ENCODE peak calls at places on chromosomes 3 and 15, in eight cellular contexts. One of them, this sample, is unnamed.
A peak's percentile ranks its signal among the peaks of the same experiment; 100 is the strongest.

GRCh38 chr3:51942603-51943450 is 664 bp downstream of the PARP3 start:
- DNase-seq in PC-3: peak; percentile 70
- DNase-seq in RPMI7951: peak; percentile 69
- DNase-seq in activated CD4-positive, alpha-beta T cell treated with anti-CD3 and anti-CD28 coated beads for 36 hours: peak; percentile 81
- DNase-seq in stimulated activated CD8-positive, alpha-beta memory T cell treated with anti-CD3 and anti-CD28 coated beads, Interleukin-15, amount 100 ng/mL, for 48 hours: peak; percentile 39
- DNase-seq in transverse colon: peak; percentile 73
- DNase-seq in NCI-H774: no peak
- DNase-seq in testis: no peak
- DNase-seq in this sample: peak; percentile 58

GRCh38 chr3:170622369-170623159 is 36.7 kb upstream of the SLC7A14 start:
- DNase-seq in activated CD4-positive, alpha-beta T cell treated with anti-CD3 and anti-CD28 coated beads for 36 hours: no peak
- DNase-seq in RPMI7951: peak; percentile 99
- DNase-seq in PC-3: no peak
- DNase-seq in testis: no peak
- DNase-seq in stimulated activated CD8-positive, alpha-beta memory T cell treated with anti-CD3 and anti-CD28 coated beads, Interleukin-15, amount 100 ng/mL, for 48 hours: no peak
- DNase-seq in transverse colon: no peak
- DNase-seq in NCI-H774: no peak
- DNase-seq in this sample: peak; percentile 69

GRCh38 chr3:39136533-39137434 is 16.6 kb downstream of the CSRNP1 start:
- DNase-seq in RPMI7951: no peak
- DNase-seq in NCI-H774: no peak
- DNase-seq in PC-3: no peak
- DNase-seq in testis: no peak
- DNase-seq in transverse colon: no peak
- DNase-seq in activated CD4-positive, alpha-beta T cell treated with anti-CD3 and anti-CD28 coated beads for 36 hours: peak; percentile 28
- DNase-seq in stimulated activated CD8-positive, alpha-beta memory T cell treated with anti-CD3 and anti-CD28 coated beads, Interleukin-15, amount 100 ng/mL, for 48 hours: no peak
- DNase-seq in this sample: no peak

GRCh38 chr3:42780892-42781700 is 8.0 kb upstream of the CCDC13 start:
- DNase-seq in NCI-H774: peak; percentile 10
- DNase-seq in PC-3: peak; percentile 92
- DNase-seq in stimulated activated CD8-positive, alpha-beta memory T cell treated with anti-CD3 and anti-CD28 coated beads, Interleukin-15, amount 100 ng/mL, for 48 hours: no peak
- DNase-seq in activated CD4-positive, alpha-beta T cell treated with anti-CD3 and anti-CD28 coated beads for 36 hours: peak; percentile 29
- DNase-seq in RPMI7951: peak; percentile 71
- DNase-seq in transverse colon: no peak
- DNase-seq in testis: no peak
- DNase-seq in this sample: peak; percentile 71

GRCh38 chr3:141093971-141094401 is 42.8 kb downstream of the SPSB4 start:
- DNase-seq in testis: peak; percentile 54
- DNase-seq in NCI-H774: no peak
- DNase-seq in activated CD4-positive, alpha-beta T cell treated with anti-CD3 and anti-CD28 coated beads for 36 hours: no peak
- DNase-seq in transverse colon: no peak
- DNase-seq in stimulated activated CD8-positive, alpha-beta memory T cell treated with anti-CD3 and anti-CD28 coated beads, Interleukin-15, amount 100 ng/mL, for 48 hours: no peak
- DNase-seq in RPMI7951: peak; percentile 38
- DNase-seq in PC-3: no peak
- DNase-seq in this sample: no peak

GRCh38 chr3:32882603-32883025 is 64.8 kb downstream of the TRIM71 start:
- DNase-seq in NCI-H774: no peak
- DNase-seq in activated CD4-positive, alpha-beta T cell treated with anti-CD3 and anti-CD28 coated beads for 36 hours: peak; percentile 23
- DNase-seq in PC-3: no peak
- DNase-seq in stimulated activated CD8-positive, alpha-beta memory T cell treated with anti-CD3 and anti-CD28 coated beads, Interleukin-15, amount 100 ng/mL, for 48 hours: no peak
- DNase-seq in testis: no peak
- DNase-seq in RPMI7951: no peak
- DNase-seq in transverse colon: no peak
- DNase-seq in this sample: no peak

GRCh38 chr3:13197795-13198194 is 124.6 kb upstream of the IQSEC1 start:
- DNase-seq in stimulated activated CD8-positive, alpha-beta memory T cell treated with anti-CD3 and anti-CD28 coated beads, Interleukin-15, amount 100 ng/mL, for 48 hours: no peak
- DNase-seq in transverse colon: no peak
- DNase-seq in RPMI7951: no peak
- DNase-seq in activated CD4-positive, alpha-beta T cell treated with anti-CD3 and anti-CD28 coated beads for 36 hours: no peak
- DNase-seq in testis: no peak
- DNase-seq in PC-3: no peak
- DNase-seq in NCI-H774: no peak
- DNase-seq in this sample: no peak

GRCh38 chr3:143700431-143700975 is 147.8 kb downstream of the SLC9A9 start:
- DNase-seq in RPMI7951: no peak
- DNase-seq in transverse colon: no peak
- DNase-seq in activated CD4-positive, alpha-beta T cell treated with anti-CD3 and anti-CD28 coated beads for 36 hours: no peak
- DNase-seq in PC-3: no peak
- DNase-seq in testis: no peak
- DNase-seq in NCI-H774: no peak
- DNase-seq in stimulated activated CD8-positive, alpha-beta memory T cell treated with anti-CD3 and anti-CD28 coated beads, Interleukin-15, amount 100 ng/mL, for 48 hours: no peak
- DNase-seq in this sample: no peak

GRCh38 chr3:4660936-4661335 is 167.8 kb downstream of the ITPR1 start:
- DNase-seq in activated CD4-positive, alpha-beta T cell treated with anti-CD3 and anti-CD28 coated beads for 36 hours: no peak
- DNase-seq in transverse colon: no peak
- DNase-seq in NCI-H774: no peak
- DNase-seq in RPMI7951: no peak
- DNase-seq in testis: no peak
- DNase-seq in PC-3: no peak
- DNase-seq in stimulated activated CD8-positive, alpha-beta memory T cell treated with anti-CD3 and anti-CD28 coated beads, Interleukin-15, amount 100 ng/mL, for 48 hours: no peak
- DNase-seq in this sample: no peak

GRCh38 chr15:77844798-77845446 is 212.2 kb upstream of the LINGO1 start:
- DNase-seq in PC-3: no peak
- DNase-seq in testis: no peak
- DNase-seq in activated CD4-positive, alpha-beta T cell treated with anti-CD3 and anti-CD28 coated beads for 36 hours: no peak
- DNase-seq in RPMI7951: no peak
- DNase-seq in stimulated activated CD8-positive, alpha-beta memory T cell treated with anti-CD3 and anti-CD28 coated beads, Interleukin-15, amount 100 ng/mL, for 48 hours: no peak
- DNase-seq in transverse colon: no peak
- DNase-seq in NCI-H774: no peak
- DNase-seq in this sample: no peak